ENCODE peak calls at places on chromosomes 12 and 14, in five cellular contexts. X is astrocyte of the spinal cord; Q is Jurkat, Clone E6-1; L is posterior vena cava; N is GM04504. G is an unnamed sample.

GRCh38 chr14:106585692-106586091 is 1059.3 kb downstream of the TMEM121 start:
- DNase-seq in X (no peak), L (no peak), N (no peak), Q (no peak), G (no peak)

GRCh38 chr14:51546603-51547258 is 105.0 kb upstream of the FRMD6 start:
- DNase-seq in X (no peak), L (no peak), Q (no peak), N (no peak), G (no peak)

GRCh38 chr14:33692762-33693161 is 258.1 kb downstream of the EGLN3 start:
- DNase-seq in N (peak; percentile 61), X (peak; percentile 95), L (no peak), Q (no peak), G (no peak)

GRCh38 chr12:49233842-49234526 is 30.9 kb upstream of the TUBA1C start:
- DNase-seq in X (peak; percentile 59), L (peak; percentile 91), Q (no peak), N (no peak), G (no peak)

GRCh38 chr12:130499474-130499873 is 161.8 kb downstream of the PIWIL1 start:
- DNase-seq in Q (no peak), L (no peak), N (no peak), X (no peak), G (no peak)

GRCh38 chr12:120234643-120235368 is 30.7 kb downstream of the PXN start:
- DNase-seq in L (peak; percentile 97), Q (no peak), N (peak; percentile 96), X (peak; percentile 96), G (peak; percentile 86)

GRCh38 chr12:87283111-87283510 is 746.1 kb downstream of the C12orf50 start:
- DNase-seq in Q (no peak), L (no peak), N (no peak), X (no peak), G (no peak)

GRCh38 chr12:48028541-48029400 is 24.5 kb upstream of the COL2A1 start:
- DNase-seq in L (no peak), X (no peak), N (no peak), Q (no peak), G (no peak)

GRCh38 chr12:53102883-53103807 is at the start of gene SOAT2:
- DNase-seq in Q (peak; percentile 85), X (no peak), N (no peak), L (no peak), G (no peak)

GRCh38 chr12:128078311-128078851 is 188.6 kb upstream of the TMEM132C start:
- DNase-seq in N (no peak), X (peak; percentile 47), Q (no peak), L (no peak), G (no peak)

GRCh38 chr14:31022386-31022785 is 3.1 kb upstream of the AP4S1 start:
- DNase-seq in L (no peak), Q (no peak), X (no peak), N (no peak), G (no peak)

GRCh38 chr12:75890141-75890540 is 141.4 kb downstream of the PHLDA1 start:
- DNase-seq in Q (no peak), X (peak; percentile 44), N (no peak), L (no peak), G (no peak)

GRCh38 chr12:111462134-111462821 is 56.6 kb downstream of the SH2B3 start:
- DNase-seq in L (no peak), N (peak; percentile 65), Q (no peak), X (peak; percentile 39), G (no peak)

GRCh38 chr14:36111822-36112583 is 64.5 kb downstream of the PTCSC3 start:
- DNase-seq in N (no peak), X (no peak), Q (no peak), L (no peak), G (no peak)

GRCh38 chr12:268483-268840 is 5.8 kb upstream of the SLC6A13 start:
- DNase-seq in Q (no peak), L (no peak), N (no peak), X (no peak), G (no peak)

GRCh38 chr12:55906056-55906455 is 21.6 kb downstream of the PYM1 start:
- DNase-seq in Q (no peak), N (no peak), L (no peak), X (peak; percentile 37), G (no peak)

GRCh38 chr14:94180655-94181271 is 6.6 kb downstream of the PPP4R4 start:
- DNase-seq in L (no peak), X (peak; percentile 50), N (peak; percentile 12), Q (peak; percentile 62), G (no peak)

GRCh38 chr12:69686731-69687130 is 12.4 kb downstream of the BEST3 start:
- DNase-seq in X (no peak), N (no peak), Q (no peak), L (no peak), G (no peak)